ENCODE peak calls at places on chromosomes 5 and 9, in nine cellular contexts. Z, D, T, B, H, Y, V, I and A are unnamed samples.

GRCh38 chr5:14160116-14160515 is 17.0 kb downstream of the TRIO start:
- DNase-seq in Y (peak), V (no peak), D (no peak), T (no peak), I (no peak), B (no peak), Z (no peak), H (no peak), A (no peak)

GRCh38 chr9:130193119-130193518 is 20.9 kb downstream of the NCS1 start:
- DNase-seq in D (no peak), T (no peak), I (no peak), V (no peak), Y (no peak), Z (no peak), B (no peak), H (no peak), A (no peak)

GRCh38 chr9:96219615-96220257 is 82.2 kb downstream of the HSD17B3 start:
- DNase-seq in T (peak), B (no peak), Z (no peak), I (no peak), Y (no peak), H (peak), D (no peak), V (peak), A (peak)

GRCh38 chr9:114313186-114313585 is 9.7 kb upstream of the ORM1 start:
- DNase-seq in B (no peak), V (no peak), T (no peak), Z (no peak), Y (no peak), I (no peak), D (no peak), H (no peak), A (no peak)

GRCh38 chr9:108913391-108913790 is 20.5 kb downstream of the ELP1 start:
- DNase-seq in H (no peak), V (no peak), Y (no peak), T (no peak), D (no peak), Z (no peak), I (peak), B (no peak), A (no peak)

GRCh38 chr9:133706651-133707050 is 31.5 kb downstream of the SARDH start:
- DNase-seq in I (peak), D (no peak), B (no peak), T (no peak), V (peak), Y (no peak), H (no peak), Z (no peak), A (no peak)

GRCh38 chr5:135594416-135594960 is 15.7 kb upstream of the CXCL14 start:
- DNase-seq in Y (no peak), D (no peak), T (no peak), V (no peak), H (no peak), I (no peak), B (no peak), Z (no peak), A (no peak)

GRCh38 chr9:137067860-137068538 is 2.4 kb downstream of the SAPCD2 start:
- DNase-seq in T (peak), B (peak), Y (peak), I (peak), H (peak), V (peak), D (peak), Z (peak), A (peak)

GRCh38 chr9:27154923-27155322 is 45.9 kb downstream of the TEK start:
- DNase-seq in Z (peak), V (no peak), Y (no peak), D (no peak), T (no peak), I (peak), H (no peak), B (no peak), A (no peak)

GRCh38 chr5:14463629-14464028 is 118.0 kb upstream of the OTULINL start:
- DNase-seq in V (no peak), I (no peak), T (no peak), Y (no peak), Z (no peak), H (no peak), B (no peak), D (peak), A (no peak)

GRCh38 chr9:88230612-88231011 is 92.3 kb upstream of the SPATA31C2 start:
- DNase-seq in T (no peak), Z (no peak), I (no peak), H (no peak), B (no peak), Y (no peak), D (no peak), V (no peak), A (no peak)

GRCh38 chr5:123810253-123810652 is 298.3 kb downstream of the CSNK1G3 start:
- DNase-seq in V (no peak), D (no peak), H (no peak), Z (no peak), B (no peak), I (peak), T (no peak), Y (no peak), A (no peak)

GRCh38 chr9:84154320-84154719 is 173.7 kb downstream of the RMI1 start:
- DNase-seq in T (no peak), H (no peak), D (no peak), Z (no peak), I (peak), Y (no peak), V (no peak), B (no peak), A (no peak)

GRCh38 chr9:23581936-23582335 is 244.1 kb downstream of the ELAVL2 start:
- DNase-seq in B (no peak), D (no peak), Y (no peak), Z (no peak), H (no peak), T (no peak), I (no peak), V (no peak), A (no peak)

GRCh38 chr9:36396985-36397384 is 3.1 kb downstream of the RNF38 start:
- DNase-seq in Z (no peak), V (no peak), B (no peak), T (no peak), H (no peak), D (no peak), Y (no peak), I (peak), A (no peak)

GRCh38 chr9:34686231-34686630 is 4.8 kb downstream of the CCL19 start:
- DNase-seq in V (no peak), I (no peak), H (no peak), Z (no peak), B (no peak), Y (no peak), D (no peak), T (no peak), A (no peak)

GRCh38 chr9:85745203-85745602 is 3.4 kb upstream of the AGTPBP1 start:
- DNase-seq in D (no peak), Y (no peak), I (no peak), B (no peak), T (no peak), Z (no peak), V (no peak), H (no peak), A (no peak)

GRCh38 chr5:159899067-159900049 is 16.9 kb upstream of the ADRA1B start:
- DNase-seq in B (no peak), V (no peak), Y (no peak), I (peak), Z (no peak), H (no peak), D (no peak), T (no peak), A (no peak)

GRCh38 chr9:133495327-133496293 is 16.7 kb upstream of the SLC2A6 start:
- DNase-seq in B (no peak), Z (no peak), I (no peak), V (no peak), T (no peak), Y (no peak), D (no peak), H (no peak), A (no peak)

GRCh38 chr5:119397518-119398380 is 41.9 kb downstream of the TNFAIP8 start:
- DNase-seq in T (no peak), Y (peak), Z (no peak), B (no peak), V (no peak), H (peak), I (peak), D (no peak), A (no peak)

GRCh38 chr9:79667716-79668458 is 96.1 kb downstream of the TLE4 start:
- DNase-seq in H (no peak), I (no peak), D (no peak), T (no peak), V (no peak), Y (no peak), Z (no peak), B (no peak), A (no peak)

GRCh38 chr9:137054932-137055384 is 1.1 kb upstream of the ENTPD2 start:
- DNase-seq in D (no peak), I (no peak), Z (no peak), H (no peak), V (no peak), B (peak), Y (no peak), T (no peak), A (no peak)

GRCh38 chr5:62284946-62285891 is 20.8 kb upstream of the KIF2A start:
- DNase-seq in T (no peak), B (no peak), D (no peak), Y (peak), Z (no peak), I (no peak), H (no peak), V (no peak), A (no peak)

GRCh38 chr5:158390556-158390955 is 531.6 kb upstream of the CLINT1 start:
- DNase-seq in Z (no peak), T (no peak), H (peak), D (no peak), V (no peak), Y (peak), I (peak), B (no peak), A (no peak)

GRCh38 chr5:102511666-102512065 is 12.9 kb upstream of the SLCO6A1 start:
- DNase-seq in Y (no peak), I (peak), T (peak), D (no peak), V (no peak), H (peak), B (peak), Z (no peak), A (no peak)

GRCh38 chr9:118929317-118929716 is 439.9 kb downstream of the BRINP1 start:
- DNase-seq in Y (no peak), I (no peak), B (no peak), V (no peak), D (no peak), T (no peak), H (no peak), Z (no peak), A (no peak)

GRCh38 chr5:58774979-58775378 is 192.1 kb downstream of the RAB3C start:
- DNase-seq in Y (no peak), B (no peak), Z (no peak), T (no peak), I (no peak), D (no peak), H (no peak), V (no peak), A (no peak)

GRCh38 chr9:135070198-135070951 is 17.1 kb upstream of the OLFM1 start:
- DNase-seq in Z (no peak), T (no peak), I (no peak), D (no peak), Y (no peak), B (no peak), H (peak), V (peak), A (no peak)

GRCh38 chr5:126780165-126780827 is 3.4 kb downstream of the LMNB1 start:
- DNase-seq in D (no peak), H (peak), I (peak), T (no peak), Z (no peak), Y (peak), V (no peak), B (peak), A (peak)

GRCh38 chr5:79093762-79094161 is 17.8 kb upstream of the BHMT start:
- DNase-seq in I (no peak), T (no peak), V (no peak), Y (no peak), H (no peak), D (no peak), B (no peak), Z (no peak), A (no peak)

GRCh38 chr9:134136117-134136996 is 475 bp downstream of the WDR5 start:
- DNase-seq in Y (peak), Z (no peak), T (no peak), B (no peak), V (peak), H (no peak), I (peak), D (peak), A (peak)

GRCh38 chr9:37707748-37708147 is 45.9 kb upstream of the TRMT10B start:
- DNase-seq in H (no peak), T (no peak), Z (no peak), B (no peak), V (no peak), I (no peak), D (no peak), Y (no peak), A (no peak)

GRCh38 chr5:6682239-6682638 is 31.0 kb upstream of the TENT4A start:
- DNase-seq in B (no peak), V (no peak), Y (no peak), D (no peak), I (no peak), Z (no peak), T (no peak), H (no peak), A (no peak)

GRCh38 chr5:28414619-28415018 is 1376.2 kb upstream of the CDH9 start:
- DNase-seq in H (no peak), D (no peak), T (no peak), B (no peak), Z (no peak), I (no peak), Y (no peak), V (no peak), A (no peak)

GRCh38 chr5:139277171-139277570 is 16.4 kb upstream of the MATR3 start:
- DNase-seq in D (no peak), Y (no peak), B (no peak), Z (no peak), I (no peak), T (no peak), V (no peak), H (no peak), A (no peak)

GRCh38 chr5:160173-160510 is 31.2 kb upstream of the LRRC14B start:
- DNase-seq in H (no peak), T (no peak), B (no peak), D (no peak), Y (no peak), I (peak), Z (no peak), V (no peak), A (no peak)

GRCh38 chr9:16329699-16330113 is 540.8 kb downstream of the BNC2 start:
- DNase-seq in I (peak), Y (no peak), B (no peak), T (no peak), H (no peak), Z (no peak), D (no peak), V (no peak), A (no peak)